ENCODE peak calls at places on chromosomes 11 and 22, in ten cellular contexts. D is esophagus muscularis mucosa; S is naive thymus-derived CD4-positive, alpha-beta T cell; U is lower lobe of right lung; W is mesendoderm; E is effector memory CD4-positive, alpha-beta T cell; M is uterus; Q is IMR-90; V is SK-N-SH; R is transverse colon. K is an unnamed sample. For H3K4me1, the result is how much of the 10 kb centered on the place peaks cover.

GRCh38 chr11:130388607-130389205 is 39.7 kb downstream of the ADAMTS8 start:
- DNase-seq in M (no peak), R (no peak), D (no peak), W (no peak), S (peak), V (no peak), U (no peak), E (no peak), Q (peak), K (no peak)

GRCh38 chr11:95913830-95914229 is 10.1 kb downstream of the MTMR2 start:
- DNase-seq in U (no peak), Q (no peak), E (no peak), S (no peak), R (no peak), M (no peak), D (no peak), V (no peak), W (no peak), K (no peak)

GRCh38 chr11:85791326-85791990 is 19.5 kb downstream of the SYTL2 start:
- DNase-seq in V (no peak), M (no peak), W (no peak), U (no peak), Q (peak), R (no peak), E (no peak), S (no peak), D (no peak), K (no peak)

GRCh38 chr11:8080674-8081590 is at the start of gene TUB:
- DNase-seq in U (no peak), W (peak), M (peak), V (peak), R (no peak), E (no peak), Q (no peak), D (no peak), S (no peak), K (no peak)

GRCh38 chr22:46538816-46539163 is 1.4 kb upstream of the CELSR1 start:
- DNase-seq in Q (peak), M (no peak), S (no peak), V (no peak), E (no peak), W (no peak), U (no peak), R (no peak), D (no peak), K (peak)

GRCh38 chr11:78535027-78535426 is 39.6 kb downstream of the NARS2 start:
- DNase-seq in E (no peak), Q (no peak), V (no peak), W (no peak), D (no peak), S (no peak), U (no peak), R (no peak), M (no peak), K (no peak)

GRCh38 chr11:61529537-61530225 is 21.1 kb downstream of the LRRC10B start:
- DNase-seq in R (no peak), Q (no peak), S (no peak), M (no peak), W (no peak), U (no peak), D (no peak), E (no peak), V (no peak), K (peak)

GRCh38 chr11:130705670-130706421 is 210.4 kb downstream of the SNX19 start:
- DNase-seq in W (no peak), V (no peak), E (no peak), U (no peak), R (no peak), Q (no peak), D (peak), M (no peak), S (no peak), K (no peak)

GRCh38 chr11:131580466-131580865 is 210.1 kb downstream of the NTM start:
- DNase-seq in D (no peak), Q (no peak), V (no peak), U (no peak), E (no peak), M (no peak), W (no peak), R (no peak), S (no peak), K (no peak)

GRCh38 chr11:69883292-69884255 is 64.4 kb upstream of the FGF3 start:
- DNase-seq in U (peak), D (no peak), V (no peak), E (no peak), R (no peak), W (no peak), Q (no peak), M (no peak), S (no peak), K (no peak)

GRCh38 chr11:46743043-46743442 is 24.0 kb downstream of the F2 start:
- DNase-seq in M (no peak), S (no peak), U (no peak), V (no peak), D (no peak), W (no peak), Q (no peak), E (no peak), R (no peak), K (no peak)

GRCh38 chr11:114821626-114822025 is 143.3 kb downstream of the NXPE2 start:
- DNase-seq in V (no peak), U (no peak), E (no peak), S (no peak), W (peak), Q (peak), D (peak), M (no peak), R (no peak), K (no peak)

GRCh38 chr11:118621898-118622375 is 14.5 kb downstream of the PHLDB1 start:
- DNase-seq in E (no peak), U (no peak), R (no peak), M (no peak), D (no peak), W (no peak), Q (no peak), S (no peak), V (no peak), K (no peak)

GRCh38 chr11:68950268-68950667 is 30.5 kb downstream of the MRGPRD start:
- DNase-seq in M (no peak), U (no peak), R (no peak), D (no peak), Q (no peak), E (no peak), V (peak), W (peak), S (no peak), K (no peak)

GRCh38 chr11:15750535-15751297 is 605.6 kb downstream of the SOX6 start:
- DNase-seq in Q (no peak), D (peak), U (no peak), W (no peak), E (no peak), S (no peak), M (no peak), R (no peak), V (peak), K (no peak)

GRCh38 chr11:120642196-120642894 is 130.8 kb downstream of the GRIK4 start:
- DNase-seq in U (no peak), Q (no peak), V (no peak), S (no peak), R (no peak), M (no peak), E (no peak), W (no peak), D (no peak), K (no peak)

GRCh38 chr11:119175493-119176077 is 7.1 kb downstream of the NLRX1 start:
- DNase-seq in D (no peak), R (no peak), S (no peak), Q (peak), M (no peak), V (peak), W (peak), E (no peak), U (no peak), K (no peak)

GRCh38 chr11:7154881-7155344 is 66.1 kb downstream of the RBMXL2 start:
- DNase-seq in S (no peak), U (no peak), D (no peak), V (peak), M (no peak), R (no peak), E (no peak), Q (no peak), W (no peak), K (no peak)

GRCh38 chr22:44202261-44202789 is 21.6 kb downstream of the PARVG start:
- DNase-seq in R (no peak), M (no peak), U (no peak), E (no peak), W (no peak), S (no peak), D (no peak), V (no peak), Q (peak), K (no peak)

GRCh38 chr11:995752-996420 is 40.6 kb downstream of the MUC6 start:
- DNase-seq in D (no peak), W (no peak), Q (no peak), V (no peak), U (no peak), S (no peak), M (peak), E (no peak), R (no peak), K (peak)

GRCh38 chr11:69801513-69802335 is 17.5 kb downstream of the FGF3 start:
- DNase-seq in M (no peak), R (no peak), V (peak), W (peak), D (no peak), Q (no peak), U (no peak), S (peak), E (peak), K (peak)

GRCh38 chr11:95387319-95387718 is 156.3 kb upstream of the SESN3 start:
- DNase-seq in D (no peak), W (no peak), S (no peak), Q (no peak), E (no peak), U (no peak), R (no peak), V (no peak), M (no peak), K (no peak)

GRCh38 chr22:50027639-50028537 is 15.3 kb upstream of the IL17REL start:
- DNase-seq in Q (peak), R (peak), W (no peak), M (no peak), U (peak), D (no peak), V (peak), S (no peak), E (no peak), K (no peak)

GRCh38 chr11:115802641-115803040 is 298.4 kb upstream of the CADM1 start:
- DNase-seq in U (no peak), R (no peak), Q (no peak), W (no peak), D (no peak), S (no peak), V (no peak), E (no peak), M (no peak), K (no peak)

GRCh38 chr22:45552580-45553332 is 50.1 kb downstream of the FBLN1 start:
- DNase-seq in D (no peak), W (no peak), R (peak), Q (peak), V (peak), E (no peak), U (peak), S (no peak), M (peak), K (peak)

GRCh38 chr11:75275581-75275980 is 35.0 kb downstream of the TPBGL start:
- DNase-seq in W (peak), E (peak), M (no peak), V (no peak), U (peak), R (peak), D (no peak), Q (peak), S (peak), K (peak)

GRCh38 chr22:46577361-46578249 is 40.2 kb upstream of the CELSR1 start:
- DNase-seq in S (peak), D (no peak), E (no peak), V (peak), U (peak), R (peak), W (no peak), Q (no peak), M (no peak), K (no peak)

GRCh38 chr22:43861529-43861928 is 784 bp downstream of the SULT4A1 start:
- DNase-seq in D (no peak), V (peak), E (no peak), M (no peak), U (no peak), W (peak), R (no peak), Q (peak), S (no peak), K (no peak)

GRCh38 chr22:20430101-20430640 is 7.5 kb downstream of the SCARF2 start:
- DNase-seq in V (no peak), R (no peak), D (no peak), Q (no peak), W (peak), M (no peak), U (peak), S (no peak), E (no peak), K (no peak)
- H3K4me3 ChIP-seq in V (no peak), R (peak), D (peak), Q (no peak), W (no peak), M (no peak), U (peak), S (peak), E (peak), K (no peak)

DNA sequence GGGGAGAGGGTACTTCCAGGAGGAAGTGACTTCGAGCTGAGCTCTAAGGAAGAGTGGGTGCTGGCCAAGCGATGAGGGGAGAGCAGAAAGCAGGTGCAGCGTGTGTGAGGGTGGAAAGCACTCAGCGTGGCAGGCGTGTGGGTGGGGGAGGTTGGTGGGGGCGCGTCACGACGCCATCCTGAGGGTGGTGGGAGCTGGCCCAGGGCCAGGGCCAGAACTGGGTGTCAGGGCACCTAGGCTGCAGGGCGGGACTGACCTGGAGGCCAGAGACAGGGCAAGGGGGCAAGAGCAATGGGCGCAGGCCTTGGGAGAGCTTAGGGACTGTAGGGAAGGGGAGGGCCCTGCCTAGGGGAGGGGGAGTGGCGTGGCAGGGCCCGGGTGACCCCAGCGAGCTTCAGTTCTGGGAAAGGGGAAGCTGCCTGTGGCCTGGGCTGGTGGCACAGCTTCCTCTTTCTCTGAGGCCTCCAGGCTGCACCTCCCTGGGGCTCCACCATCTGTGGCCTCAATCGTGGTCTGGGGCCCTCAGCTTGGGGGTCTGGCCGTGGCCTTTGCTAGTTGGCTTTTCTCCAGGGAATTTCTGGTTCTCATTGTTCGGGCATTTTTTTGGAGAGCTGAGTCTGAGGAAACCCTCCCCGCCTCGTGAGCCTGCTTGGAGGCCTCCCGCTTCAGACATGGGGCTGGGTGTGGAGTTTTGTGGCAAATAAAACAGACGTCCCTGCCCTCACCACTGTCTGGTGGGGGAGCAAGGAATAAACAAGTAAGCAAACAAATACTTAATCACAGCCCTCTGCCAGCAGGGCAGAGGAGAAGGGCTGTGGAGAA is 8.9 kb downstream of the RELT start:
- DNase-seq in U (peak), R (peak), W (no peak), D (no peak), V (no peak), M (no peak), Q (no peak), E (no peak), S (no peak), K (peak)
- H3K4me1 ChIP-seq in U (half or more), R (under half), W (under half), D (half or more), V (under half), M (under half), Q (under half), E (half or more), S (under half), K (under half)

GRCh38 chr11:71432761-71433647 is 15.2 kb downstream of the DHCR7 start:
- DNase-seq in Q (no peak), V (no peak), W (no peak), S (no peak), M (no peak), U (no peak), R (no peak), D (no peak), E (no peak), K (no peak)

GRCh38 chr11:71435278-71435951 is 12.8 kb downstream of the DHCR7 start:
- DNase-seq in E (no peak), W (no peak), V (no peak), D (no peak), M (no peak), Q (no peak), U (no peak), R (no peak), S (no peak), K (no peak)

GRCh38 chr11:71434576-71435130 is 13.5 kb downstream of the DHCR7 start:
- DNase-seq in S (no peak), V (no peak), D (no peak), R (no peak), M (no peak), E (no peak), Q (no peak), W (no peak), U (no peak), K (no peak)

GRCh38 chr11:71431271-71431670 is 16.9 kb downstream of the DHCR7 start:
- DNase-seq in E (no peak), U (no peak), Q (no peak), W (peak), S (no peak), D (no peak), V (no peak), M (no peak), R (no peak), K (no peak)

DNA sequence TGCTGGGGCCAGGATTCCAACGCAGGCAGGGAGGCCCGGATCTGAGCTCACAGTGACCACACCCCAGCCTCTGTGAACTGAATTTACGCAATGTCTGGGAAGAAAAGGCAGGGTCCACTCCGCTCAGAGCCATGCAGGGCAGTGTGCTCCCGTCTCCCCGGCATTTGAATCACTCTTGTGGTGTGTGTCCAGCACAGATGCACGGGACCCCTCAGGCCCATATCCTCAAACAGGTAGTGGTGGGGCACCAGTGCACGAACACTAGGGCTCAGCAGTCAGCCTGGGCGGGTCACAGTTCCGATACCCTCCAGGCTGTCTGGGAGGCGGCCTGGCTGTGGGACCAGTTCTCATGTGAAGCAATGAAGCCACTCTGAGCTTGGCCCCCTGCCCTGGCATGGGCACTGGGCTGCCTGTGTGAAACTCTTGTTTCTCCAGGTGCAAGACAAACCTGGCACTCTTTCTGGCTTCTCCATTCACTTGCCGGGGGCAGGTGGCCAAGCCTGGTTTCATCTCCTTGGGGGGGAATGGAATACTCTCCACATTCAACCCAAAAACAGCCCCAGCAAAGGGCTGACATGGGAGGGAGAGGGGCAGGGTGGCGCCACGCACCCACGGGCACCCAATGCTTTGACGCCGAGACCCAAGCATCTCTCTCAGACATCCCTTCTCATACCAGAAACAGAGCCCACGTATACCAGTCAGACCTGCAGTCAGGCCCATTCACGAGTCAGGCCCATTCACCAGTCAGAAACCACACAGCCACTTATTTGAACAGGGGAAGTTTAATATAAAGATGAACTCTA is 14.3 kb downstream of the DHCR7 start:
- DNase-seq in R (peak), Q (no peak), V (no peak), E (no peak), W (no peak), M (no peak), U (peak), D (no peak), S (no peak), K (no peak)
- H3K27ac ChIP-seq in R (peak), Q (no peak), V (no peak), E (no peak), W (no peak), M (no peak), U (peak), D (peak), S (no peak), K (no peak)

DNA sequence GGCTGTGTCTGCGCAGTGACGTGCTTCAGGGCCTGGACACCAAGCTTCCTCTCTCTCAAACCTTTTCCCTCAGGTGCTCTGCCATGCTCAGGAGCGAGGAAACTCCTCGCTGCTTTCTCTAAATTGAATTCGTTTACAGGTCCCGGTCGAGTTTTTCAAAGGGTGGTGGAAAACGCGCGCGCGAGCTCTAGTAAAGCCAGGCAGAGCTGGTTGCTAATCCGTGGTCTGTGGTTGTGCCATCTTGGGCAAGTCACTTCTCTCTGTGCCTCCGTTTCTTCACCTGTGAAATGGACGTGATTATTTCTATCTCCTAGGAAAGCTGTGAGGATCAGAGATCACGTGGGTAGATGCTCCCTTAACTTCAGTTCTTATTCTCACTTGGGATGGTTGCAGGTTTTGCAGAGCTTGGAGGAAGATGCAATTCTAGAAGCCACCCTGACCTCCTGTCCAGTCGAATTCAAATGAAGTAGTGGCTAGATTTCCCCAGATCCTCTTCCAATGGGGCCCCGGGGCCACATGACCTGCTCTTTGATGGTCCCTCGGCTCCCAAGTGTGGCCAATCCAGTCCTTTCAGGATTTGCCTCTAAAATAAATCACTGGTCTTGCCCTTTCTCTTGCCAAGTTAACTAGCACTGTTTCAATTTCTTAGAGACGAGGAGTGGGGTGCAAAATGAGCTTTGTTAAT is 10.5 kb upstream of the ALX4 start:
- DNase-seq in R (no peak), W (no peak), M (no peak), S (no peak), D (no peak), E (no peak), Q (no peak), V (no peak), U (no peak), K (no peak)
- H3K4me3 ChIP-seq in R (no peak), W (no peak), M (no peak), S (no peak), D (no peak), E (no peak), Q (no peak), V (no peak), U (no peak), K (no peak)

GRCh38 chr22:32880906-32881596 is 79.5 kb downstream of the TIMP3 start:
- DNase-seq in M (peak), S (peak), V (peak), W (peak), E (no peak), U (peak), D (peak), Q (peak), R (peak), K (peak)

GRCh38 chr22:32879550-32879949 is 78.0 kb downstream of the TIMP3 start:
- DNase-seq in Q (no peak), E (no peak), S (no peak), U (no peak), V (no peak), M (no peak), W (no peak), D (no peak), R (no peak), K (no peak)

GRCh38 chr22:32880531-32880905 is 79.0 kb downstream of the TIMP3 start:
- DNase-seq in S (no peak), M (peak), U (no peak), V (no peak), D (no peak), W (no peak), E (no peak), Q (no peak), R (no peak), K (no peak)

GRCh38 chr22:32877196-32877595 is 75.7 kb downstream of the TIMP3 start:
- DNase-seq in E (no peak), U (no peak), M (no peak), Q (no peak), V (no peak), W (no peak), D (no peak), S (no peak), R (no peak), K (no peak)

DNA sequence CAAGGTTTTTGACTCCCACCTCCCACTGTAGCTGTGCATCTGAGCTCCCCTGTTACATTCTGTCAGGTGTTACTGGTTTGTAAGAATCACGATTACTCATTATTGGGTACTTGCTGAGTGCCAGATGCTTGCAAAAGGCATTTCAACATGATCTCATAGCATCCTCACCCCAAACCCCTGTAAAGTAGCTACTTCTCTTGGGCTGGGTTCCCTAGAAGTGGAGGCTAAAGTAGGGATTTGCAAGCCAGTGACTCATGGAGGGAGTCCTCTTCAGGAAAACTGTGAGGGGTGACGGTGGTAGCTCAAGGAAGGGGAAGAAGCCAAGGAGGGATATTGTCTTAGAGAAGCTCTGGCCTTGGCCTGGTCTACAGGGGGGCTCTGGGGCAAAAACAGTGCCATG is 78.6 kb downstream of the TIMP3 start:
- DNase-seq in R (no peak), Q (peak), V (no peak), D (no peak), U (no peak), S (no peak), E (no peak), W (no peak), M (peak), K (no peak)
- H3K4me1 ChIP-seq in R (under half), Q (under half), V (under half), D (under half), U (under half), S (under half), E (under half), W (under half), M (under half), K (under half)

K was measured in body of pancreas.